ENCODE peak calls at places on chromosomes 6 and 20, in seven cellular contexts. G, H, J, B, Y, I and A are unnamed samples. For H3K9me3, the result is how much of the 10 kb centered on the place peaks cover.

GRCh38 chr6:14791525-14791924 is 454.3 kb upstream of the JARID2 start:
- DNase-seq in B (no peak), Y (no peak), J (no peak), G (no peak), I (no peak), H (no peak), A (no peak)

GRCh38 chr6:30543824-30544223 is 12.5 kb downstream of the GNL1 start:
- DNase-seq in I (no peak), H (no peak), G (no peak), J (no peak), Y (no peak), B (no peak), A (no peak)

GRCh38 chr6:144578385-144579350 is 293.5 kb downstream of the UTRN start:
- DNase-seq in J (no peak), G (no peak), Y (no peak), H (no peak), I (no peak), B (no peak), A (no peak)

GRCh38 chr6:91744576-91744975 is 1157.7 kb upstream of the MAP3K7 start:
- DNase-seq in G (no peak), J (no peak), Y (no peak), B (no peak), I (no peak), H (no peak), A (no peak)

GRCh38 chr20:8073024-8073832 is 53.7 kb upstream of the TMX4 start:
- DNase-seq in J (no peak), B (no peak), H (no peak), Y (no peak), I (peak), G (no peak), A (no peak)

GRCh38 chr6:52595000-52595795 is 18.3 kb upstream of the TRAM2 start:
- DNase-seq in H (peak), G (peak), Y (no peak), B (no peak), J (peak), I (peak), A (peak)

GRCh38 chr6:30555428-30556005 is 772 bp downstream of the GNL1 start:
- DNase-seq in Y (peak), G (peak), I (no peak), B (peak), H (peak), J (peak), A (peak)

GRCh38 chr6:903746-904145 is 210.8 kb upstream of the EXOC2 start:
- DNase-seq in H (no peak), G (no peak), J (no peak), Y (no peak), B (no peak), I (no peak), A (no peak)

GRCh38 chr6:144377586-144377985 is 92.5 kb downstream of the UTRN start:
- DNase-seq in H (no peak), I (no peak), B (no peak), J (no peak), Y (no peak), G (no peak), A (no peak)

GRCh38 chr6:54921891-54922290 is 75.3 kb downstream of the FAM83B start:
- DNase-seq in I (no peak), B (no peak), Y (no peak), J (no peak), G (no peak), H (no peak), A (no peak)

GRCh38 chr6:54920628-54921027 is 74.1 kb downstream of the FAM83B start:
- DNase-seq in I (no peak), Y (no peak), B (no peak), G (no peak), H (no peak), J (no peak), A (no peak)

GRCh38 chr6:54913211-54913610 is 66.6 kb downstream of the FAM83B start:
- DNase-seq in H (no peak), Y (no peak), J (no peak), G (no peak), B (no peak), I (no peak), A (no peak)

DNA sequence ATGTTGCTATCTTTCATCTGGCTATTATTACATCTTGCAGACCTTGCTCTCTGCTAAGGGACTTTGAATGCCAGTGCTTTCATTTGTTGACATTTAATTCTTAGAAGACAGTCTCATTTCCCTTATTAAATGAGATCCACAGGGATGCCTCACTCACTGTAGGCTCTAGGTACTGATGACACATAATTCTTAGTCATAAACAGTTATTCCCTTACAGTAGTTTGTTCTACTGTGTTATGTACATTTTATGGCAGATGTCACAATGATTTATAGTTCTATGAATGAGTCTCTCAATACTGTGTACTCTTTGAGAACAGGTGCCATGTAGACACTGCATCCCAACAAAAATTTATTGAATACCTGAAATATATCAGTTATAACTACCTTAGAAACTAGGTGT is 70.3 kb downstream of the FAM83B start:
- DNase-seq in B (no peak), J (no peak), I (peak), H (no peak), Y (no peak), G (no peak), A (no peak)
- H3K9me3 ChIP-seq in B (under half), J (under half), I (under half), H (under half), Y (under half), G (under half), A (under half)

DNA sequence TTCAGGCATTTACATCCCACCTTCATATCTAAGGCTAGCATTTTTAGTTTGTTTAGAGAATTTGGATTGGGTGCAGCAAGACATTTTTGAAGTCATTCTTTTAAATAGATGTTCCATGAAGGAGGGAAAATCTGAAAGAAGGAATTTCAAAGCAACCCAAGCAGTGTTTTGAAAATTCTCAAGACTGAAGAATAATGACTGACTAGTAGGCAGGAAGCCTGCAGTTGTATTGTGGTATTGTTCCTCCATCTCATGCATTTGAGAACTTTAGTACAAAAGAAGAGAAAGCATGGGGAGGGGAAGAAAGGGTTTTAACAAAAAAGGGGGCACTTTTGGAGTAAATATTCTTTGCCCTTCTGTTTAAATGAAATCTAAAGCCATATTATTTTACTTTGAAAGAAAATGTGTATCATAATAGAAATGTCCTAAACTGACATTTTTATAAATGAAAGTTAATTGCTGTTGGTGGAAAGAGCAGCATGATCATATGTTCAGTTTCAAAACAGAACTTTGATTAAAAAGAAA is 6.6 kb downstream of the NCOA3 start:
- DNase-seq in J (no peak), G (no peak), B (no peak), H (no peak), Y (no peak), I (no peak), A (no peak)
- H3K27ac ChIP-seq in J (no peak), G (no peak), B (no peak), H (no peak), Y (no peak), I (no peak), A (no peak)

DNA sequence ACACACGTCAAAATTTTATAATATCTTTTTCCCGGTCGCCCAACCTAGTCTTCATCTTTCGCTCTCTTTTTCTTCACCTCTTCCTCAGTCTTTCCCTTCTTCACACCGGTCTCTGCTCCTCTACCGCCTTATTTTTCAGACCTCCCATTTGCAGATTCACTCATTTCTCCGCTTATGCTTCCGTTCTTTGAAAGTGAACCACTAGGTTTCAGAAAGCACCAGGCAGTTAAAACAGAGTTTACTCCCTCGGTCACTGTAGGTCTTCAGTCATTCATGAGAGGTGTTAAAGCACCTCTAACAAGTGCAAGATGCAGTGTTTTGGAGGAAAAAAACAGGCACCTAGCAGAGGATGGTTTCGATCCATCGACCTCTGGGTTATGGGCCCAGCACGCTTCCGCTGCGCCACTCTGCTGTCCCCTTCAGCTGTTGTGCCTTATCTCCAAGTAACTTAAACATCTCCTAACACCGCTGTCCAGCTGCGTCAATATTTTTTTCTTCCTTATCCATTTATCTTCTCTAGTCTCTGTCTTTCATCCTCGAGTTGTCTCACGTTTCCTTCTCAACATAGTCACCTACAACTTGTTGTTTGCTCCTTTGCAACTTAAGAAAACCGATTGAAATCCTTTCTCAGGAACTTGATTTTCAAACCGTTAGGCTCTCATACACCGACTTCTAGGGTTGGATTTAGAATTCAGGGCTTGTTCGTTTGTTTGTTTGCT is 119.7 kb upstream of the ZNF184 start:
- DNase-seq in G (no peak), Y (no peak), I (peak), B (no peak), J (no peak), H (no peak), A (peak)
- H3K4me3 ChIP-seq in G (peak), Y (no peak), I (no peak), B (peak), J (no peak), H (no peak), A (no peak)

GRCh38 chr6:22221211-22221610 is 75.6 kb downstream of the PRL start:
- DNase-seq in H (no peak), G (no peak), B (no peak), J (no peak), Y (no peak), I (no peak), A (no peak)
- H3K9me3 ChIP-seq in H (under half), G (under half), B (under half), J (under half), Y (under half), I (under half), A (under half)

GRCh38 chr20:33716498-33716897 is 3.6 kb downstream of the PXMP4 start:
- DNase-seq in Y (no peak), I (no peak), B (no peak), H (no peak), G (no peak), J (no peak), A (no peak)

GRCh38 chr20:33721391-33722140 is 1.5 kb upstream of the PXMP4 start:
- DNase-seq in Y (no peak), I (no peak), H (no peak), G (no peak), J (no peak), B (no peak), A (no peak)

GRCh38 chr20:33719989-33720709 is at the start of gene PXMP4:
- DNase-seq in G (peak), H (peak), Y (peak), B (peak), I (peak), J (peak), A (peak)

GRCh38 chr20:33724439-33725094 is 4.5 kb upstream of the PXMP4 start:
- DNase-seq in Y (no peak), B (no peak), J (no peak), I (peak), G (no peak), H (no peak), A (no peak)

DNA sequence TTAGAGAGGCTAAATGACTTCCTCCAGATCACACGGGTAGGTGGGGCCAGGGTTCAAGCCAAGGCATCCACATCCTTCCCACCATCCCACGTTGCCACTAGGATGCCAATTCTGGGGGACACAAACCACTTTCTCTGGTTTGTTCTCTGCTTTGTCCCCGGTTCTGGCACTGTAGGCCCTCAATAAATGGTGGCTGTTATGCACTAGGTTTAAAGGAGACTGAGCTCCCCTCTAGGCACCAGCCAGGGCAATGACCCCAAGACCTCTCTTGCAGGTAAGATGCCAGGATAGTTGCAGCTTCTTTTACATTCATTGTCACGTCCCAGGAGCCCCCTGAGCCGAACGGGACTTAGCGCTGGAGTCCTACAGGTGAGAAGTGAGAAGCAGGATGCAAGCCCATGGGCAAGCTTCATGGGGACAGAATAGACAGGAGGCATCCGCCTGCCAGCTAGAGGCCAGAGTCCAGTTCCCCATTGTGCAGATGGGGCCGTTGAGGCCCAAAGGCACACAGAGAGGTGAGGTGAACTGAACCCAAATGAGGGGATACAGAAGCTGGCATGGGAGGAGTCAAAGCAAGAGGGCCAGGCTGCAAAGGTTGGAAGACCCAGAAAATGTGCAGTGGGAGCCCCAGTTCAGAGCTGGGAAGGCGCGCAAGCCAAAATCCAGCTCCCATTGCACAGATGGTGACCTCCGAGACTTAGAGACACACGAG is 677 bp downstream of the PXMP4 start:
- DNase-seq in G (no peak), Y (no peak), J (no peak), H (no peak), B (no peak), I (peak), A (no peak)
- H3K27ac ChIP-seq in G (peak), Y (peak), J (peak), H (peak), B (peak), I (peak), A (peak)

DNA sequence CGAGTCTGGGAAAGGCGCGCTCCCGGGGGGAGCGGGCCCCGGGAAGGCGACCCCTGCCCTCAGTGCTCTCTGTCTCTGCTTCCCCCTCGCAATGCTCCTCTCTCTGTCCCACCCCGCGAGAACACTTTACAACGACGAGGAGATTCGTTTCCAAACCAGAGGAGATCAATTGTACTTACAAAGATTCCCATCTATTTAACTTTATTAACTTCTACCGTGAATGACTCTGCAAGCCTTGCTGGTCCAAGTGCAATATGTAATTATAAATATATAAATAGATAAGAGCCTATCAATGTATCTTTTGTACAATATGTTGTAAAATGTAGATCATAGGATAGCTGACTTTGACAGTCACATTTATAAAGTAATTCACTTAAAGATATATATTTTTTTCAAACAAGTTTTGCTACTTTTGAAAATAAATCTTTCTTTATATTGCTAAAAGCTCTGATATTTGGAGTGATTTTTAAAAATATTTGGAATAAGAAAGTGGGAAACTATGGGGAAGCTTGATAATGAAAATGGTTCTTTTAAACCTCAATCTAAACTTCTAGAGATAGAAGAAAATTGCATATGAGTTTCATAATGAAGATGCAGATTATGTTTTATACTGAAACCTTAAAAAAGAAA is 3.0 kb downstream of the TCF21 start:
- DNase-seq in H (no peak), Y (no peak), I (no peak), J (no peak), B (no peak), G (no peak), A (no peak)
- H3K4me3 ChIP-seq in H (peak), Y (peak), I (peak), J (peak), B (peak), G (peak), A (no peak)

DNA sequence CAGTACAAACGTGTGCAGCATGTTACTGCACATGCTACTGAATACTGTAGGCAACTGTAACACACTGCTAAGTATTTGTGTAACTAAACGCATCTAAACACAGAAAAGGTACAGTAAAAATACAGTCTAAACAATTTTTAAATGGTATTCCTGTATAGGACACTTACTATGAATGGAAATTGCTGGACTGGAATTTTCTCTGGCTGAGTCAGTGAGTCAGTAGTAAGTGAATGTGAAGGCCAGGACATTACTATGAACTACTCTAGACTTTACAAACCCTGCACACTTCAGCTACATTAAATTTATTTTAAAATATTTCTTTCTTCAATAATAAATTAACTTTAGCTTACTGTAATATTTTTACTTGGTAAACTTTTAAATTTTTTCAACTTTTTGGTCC is 225.0 kb upstream of the TENT5A start:
- DNase-seq in B (no peak), H (no peak), J (no peak), Y (no peak), I (no peak), G (no peak), A (no peak)
- H3K9me3 ChIP-seq in B (under half), H (under half), J (under half), Y (under half), I (under half), G (under half), A (under half)

DNA sequence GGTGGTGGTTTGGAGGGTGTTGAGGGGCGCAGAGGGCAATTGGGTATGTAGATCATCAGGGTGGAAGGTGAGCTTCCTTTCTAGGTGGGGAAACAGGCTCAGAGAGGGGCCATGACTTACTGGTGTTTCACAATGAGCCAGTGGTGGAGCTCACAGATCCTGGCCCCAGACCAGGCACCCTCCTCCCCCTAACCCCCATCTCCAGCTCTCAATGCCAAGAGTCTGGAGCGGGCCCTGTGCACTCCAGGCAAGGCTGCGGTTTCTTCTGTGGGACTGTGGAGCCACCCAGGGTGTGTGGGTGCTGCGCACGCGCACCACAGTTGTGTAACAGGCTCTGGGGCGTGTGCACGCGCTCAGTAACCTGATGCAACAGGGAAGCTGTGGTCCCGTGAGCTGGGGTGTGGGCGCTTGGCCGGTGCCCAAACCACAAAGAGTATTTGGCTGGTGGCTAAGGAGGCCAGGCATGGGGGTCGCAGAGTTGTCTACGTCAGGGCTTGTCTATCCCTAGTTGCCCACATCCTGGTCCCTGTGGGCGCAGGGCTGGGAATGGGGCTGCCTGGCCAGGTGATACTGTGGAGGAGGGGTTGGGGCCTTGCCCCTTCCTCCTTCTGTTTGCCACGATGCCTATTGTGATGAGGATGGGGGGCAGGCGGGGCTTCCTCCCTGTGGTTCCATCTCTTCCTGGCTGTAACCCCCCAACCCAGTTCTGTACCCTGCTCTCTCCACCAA is 37.5 kb upstream of the MRPS18A start:
- DNase-seq in J (peak), G (peak), I (peak), H (peak), B (peak), Y (peak), A (no peak)
- H3K27ac ChIP-seq in J (no peak), G (no peak), I (no peak), H (peak), B (no peak), Y (no peak), A (no peak)